ENCODE peak calls at places on chromosome 22, in five cellular contexts. G, P, X, U and I are unnamed samples.

GRCh38 chr22:24338701-24339451 is 68.2 kb downstream of the SPECC1L start:
- DNase-seq in X (no peak), G (no peak), P (no peak), U (no peak), I (no peak)

GRCh38 chr22:23282089-23282501 is 101.8 kb downstream of the BCR start:
- DNase-seq in U (peak; percentile 54), P (no peak), G (peak; percentile 52), X (no peak), I (peak; percentile 75)

GRCh38 chr22:31229402-31230140 is 17.5 kb downstream of the LIMK2 start:
- DNase-seq in P (no peak), G (no peak), U (no peak), X (no peak), I (peak; percentile 76)

GRCh38 chr22:39003165-39003638 is 10.9 kb upstream of the APOBEC3C start:
- DNase-seq in X (peak; percentile 61), P (peak; percentile 43), G (peak; percentile 84), U (peak; percentile 74), I (peak; percentile 75)

GRCh38 chr22:37234736-37235711 is 9.0 kb downstream of the RAC2 start:
- DNase-seq in P (no peak), X (no peak), G (no peak), U (no peak), I (no peak)

GRCh38 chr22:25485626-25486545 is 78.6 kb upstream of the GRK3 start:
- DNase-seq in G (no peak), X (no peak), U (no peak), P (no peak), I (no peak)

GRCh38 chr22:43449205-43449830 is 37.5 kb downstream of the MPPED1 start:
- DNase-seq in G (peak; percentile 72), P (no peak), U (no peak), X (no peak), I (no peak)

GRCh38 chr22:29623059-29623458 is 19.6 kb downstream of the NF2 start:
- DNase-seq in G (no peak), U (no peak), P (no peak), X (no peak), I (no peak)

GRCh38 chr22:20438678-20439492 is 1.3 kb upstream of the SCARF2 start:
- DNase-seq in G (peak; percentile 53), P (no peak), X (no peak), U (peak; percentile 17), I (no peak)